ENCODE peak calls at places on chromosomes 3 and 15, in nine cellular contexts. U, S, I, Y, J, Q, D, X and G are unnamed samples.

GRCh38 chr15:37098468-37099320 is 1.7 kb downstream of the MEIS2 start:
- DNase-seq in D (no peak), J (no peak), S (no peak), U (peak; percentile 47), Y (no peak), X (peak; percentile 76), I (peak; percentile 56), Q (peak; percentile 48), G (no peak)

GRCh38 chr15:63605816-63606215 is 8.6 kb downstream of the FBXL22 start:
- DNase-seq in Q (no peak), S (peak; percentile 41), J (no peak), I (no peak), Y (no peak), U (no peak), D (no peak), X (no peak), G (no peak)

GRCh38 chr3:151393146-151393831 is 8.7 kb upstream of the P2RY12 start:
- DNase-seq in J (no peak), S (no peak), X (no peak), I (no peak), Y (no peak), Q (no peak), U (no peak), D (no peak), G (no peak)

GRCh38 chr3:107927361-107928083 is 163.3 kb downstream of the CD47 start:
- DNase-seq in I (peak; percentile 81), S (peak; percentile 76), J (peak; percentile 69), U (peak; percentile 68), Q (peak; percentile 41), Y (peak; percentile 68), X (peak; percentile 75), D (peak; percentile 33), G (no peak)

GRCh38 chr3:8416965-8417364 is 84.7 kb upstream of the LMCD1 start:
- DNase-seq in J (peak; percentile 55), I (peak; percentile 39), Q (peak; percentile 46), X (no peak), S (no peak), D (no peak), Y (no peak), U (no peak), G (no peak)

GRCh38 chr3:30631237-30631961 is 25.0 kb downstream of the TGFBR2 start:
- DNase-seq in X (no peak), D (no peak), S (no peak), J (no peak), U (no peak), Y (no peak), I (peak; percentile 86), Q (no peak), G (no peak)

GRCh38 chr3:58236527-58237237 is 910 bp upstream of the ABHD6 start:
- DNase-seq in Y (no peak), X (peak; percentile 74), J (no peak), D (no peak), U (no peak), Q (no peak), S (no peak), I (no peak), G (no peak)

GRCh38 chr3:176814252-176814651 is 383.0 kb downstream of the TBL1XR1 start:
- DNase-seq in S (peak; percentile 25), I (peak; percentile 39), U (peak; percentile 20), Q (peak; percentile 74), Y (no peak), D (peak; percentile 76), X (peak; percentile 71), J (peak; percentile 41), G (no peak)

GRCh38 chr3:8386221-8386620 is 115.4 kb upstream of the LMCD1 start:
- DNase-seq in J (no peak), Y (no peak), S (no peak), Q (no peak), U (no peak), X (no peak), D (no peak), I (no peak), G (no peak)

GRCh38 chr3:88775026-88775690 is 332.3 kb upstream of the EPHA3 start:
- DNase-seq in Y (no peak), D (no peak), Q (no peak), X (no peak), I (no peak), S (no peak), J (no peak), U (no peak), G (no peak)

GRCh38 chr3:21392521-21392920 is 358.5 kb downstream of the ZNF385D start:
- DNase-seq in D (no peak), J (no peak), Y (no peak), S (no peak), Q (no peak), I (no peak), X (no peak), U (no peak), G (no peak)

GRCh38 chr15:25372298-25372697 is 66.5 kb downstream of the UBE3A start:
- DNase-seq in I (peak; percentile 55), Y (no peak), J (no peak), U (no peak), D (no peak), Q (no peak), S (no peak), X (no peak), G (no peak)
- TF ChIP-seq POLR2AphosphoS5 in I (no peak), Y (no peak), J (peak; percentile 30), U (no peak), D (no peak), Q (no peak), S (no peak), X (no peak), G (no peak)

GRCh38 chr3:12070098-12070497 is 65.9 kb downstream of the SYN2 start:
- DNase-seq in Q (no peak), I (no peak), U (no peak), X (no peak), D (no peak), S (no peak), J (no peak), Y (no peak), G (no peak)
- TF ChIP-seq POLR2A in Q (no peak), I (no peak), U (no peak), X (no peak), D (no peak), S (no peak), J (no peak), Y (no peak), G (no peak)

GRCh38 chr3:155658669-155659068 is 86.2 kb downstream of the PLCH1 start:
- DNase-seq in S (no peak), D (no peak), X (no peak), Y (no peak), Q (no peak), U (no peak), J (no peak), I (no peak), G (no peak)
- TF ChIP-seq POLR2AphosphoS5 in S (no peak), D (no peak), X (no peak), Y (no peak), Q (no peak), U (no peak), J (no peak), I (no peak), G (no peak)

GRCh38 chr3:51717947-51718346 is 11.1 kb downstream of the GRM2 start:
- DNase-seq in I (no peak), S (peak; percentile 8), X (no peak), J (no peak), Q (no peak), Y (no peak), U (peak; percentile 17), D (no peak), G (peak; percentile 83)
- TF ChIP-seq POLR2A in I (no peak), S (no peak), X (no peak), J (no peak), Q (no peak), Y (no peak), U (no peak), D (no peak), G (no peak)

GRCh38 chr3:157441102-157441622 is 4.5 kb downstream of the PTX3 start:
- DNase-seq in D (no peak), J (no peak), X (no peak), U (no peak), Q (no peak), Y (no peak), I (no peak), S (no peak), G (no peak)

GRCh38 chr3:157438371-157438735 is 1.7 kb downstream of the PTX3 start:
- DNase-seq in I (peak; percentile 46), S (no peak), X (no peak), Q (no peak), D (no peak), U (no peak), Y (no peak), J (no peak), G (no peak)

GRCh38 chr3:157442729-157443128 is 6.1 kb downstream of the PTX3 start:
- DNase-seq in D (no peak), Y (no peak), J (no peak), I (no peak), U (no peak), Q (peak; percentile 52), S (no peak), X (no peak), G (no peak)

GRCh38 chr3:157436583-157437300 is at the start of gene PTX3:
- DNase-seq in D (no peak), U (no peak), Y (no peak), I (peak; percentile 85), Q (peak; percentile 11), X (peak; percentile 75), J (no peak), S (no peak), G (no peak)
- TF ChIP-seq POLR2AphosphoS5 in D (peak; percentile 45), U (no peak), Y (no peak), I (peak; percentile 96), Q (no peak), X (peak; percentile 27), J (peak; percentile 45), S (no peak), G (peak; percentile 23)